ENCODE peak calls at places on chromosome 3, in five cellular contexts. One of them, this sample, is unnamed. For H3K36me3, the result is how much of the 10 kb centered on the place peaks cover.

GRCh38 chr3:124741027-124741426 is 10.8 kb downstream of the UMPS start:
- DNase-seq in brain microvascular endothelial cell: no peak
- DNase-seq in left lung: no peak
- DNase-seq in pancreas: no peak
- DNase-seq in fibroblast of lung: peak
- DNase-seq in this sample: no peak

GRCh38 chr3:45034612-45035252 is 8.6 kb downstream of the CLEC3B start:
- DNase-seq in brain microvascular endothelial cell: no peak
- DNase-seq in left lung: peak
- DNase-seq in pancreas: no peak
- DNase-seq in fibroblast of lung: no peak
- DNase-seq in this sample: peak

GRCh38 chr3:156321934-156322333 is 201.6 kb downstream of the KCNAB1 start:
- DNase-seq in brain microvascular endothelial cell: no peak
- DNase-seq in left lung: no peak
- DNase-seq in pancreas: no peak
- DNase-seq in fibroblast of lung: no peak
- DNase-seq in this sample: no peak

GRCh38 chr3:57974796-57975388 is 33.3 kb upstream of the FLNB start:
- DNase-seq in brain microvascular endothelial cell: peak
- DNase-seq in left lung: no peak
- DNase-seq in pancreas: no peak
- DNase-seq in fibroblast of lung: peak
- DNase-seq in this sample: no peak

GRCh38 chr3:193593666-193594025 is 638 bp downstream of the OPA1 start:
- DNase-seq in brain microvascular endothelial cell: peak
- DNase-seq in left lung: no peak
- DNase-seq in pancreas: no peak
- DNase-seq in fibroblast of lung: peak
- DNase-seq in this sample: no peak

GRCh38 chr3:171192176-171192854 is 165.8 kb upstream of the SLC2A2 start:
- DNase-seq in brain microvascular endothelial cell: peak
- DNase-seq in left lung: no peak
- DNase-seq in pancreas: no peak
- DNase-seq in fibroblast of lung: peak
- DNase-seq in this sample: no peak

GRCh38 chr3:103950676-103951075 is 1416.0 kb upstream of the ALCAM start:
- DNase-seq in brain microvascular endothelial cell: no peak
- DNase-seq in left lung: no peak
- DNase-seq in pancreas: no peak
- DNase-seq in fibroblast of lung: no peak
- DNase-seq in this sample: no peak

GRCh38 chr3:136350132-136350531 is 100.0 kb downstream of the PCCB start:
- DNase-seq in brain microvascular endothelial cell: peak
- DNase-seq in left lung: no peak
- DNase-seq in pancreas: no peak
- DNase-seq in fibroblast of lung: peak
- DNase-seq in this sample: no peak

GRCh38 chr3:173553635-173554280 is 156.2 kb downstream of the NLGN1 start:
- DNase-seq in brain microvascular endothelial cell: peak
- DNase-seq in left lung: no peak
- DNase-seq in pancreas: no peak
- DNase-seq in fibroblast of lung: peak
- DNase-seq in this sample: no peak

GRCh38 chr3:174243194-174243593 is 615.9 kb upstream of the NAALADL2 start:
- DNase-seq in brain microvascular endothelial cell: peak
- DNase-seq in left lung: no peak
- DNase-seq in pancreas: no peak
- DNase-seq in fibroblast of lung: peak
- DNase-seq in this sample: no peak

GRCh38 chr3:8446845-8447244 is 54.8 kb upstream of the LMCD1 start:
- DNase-seq in brain microvascular endothelial cell: no peak
- DNase-seq in left lung: no peak
- DNase-seq in pancreas: no peak
- DNase-seq in fibroblast of lung: no peak
- DNase-seq in this sample: no peak

GRCh38 chr3:167497903-167498302 is 24.1 kb upstream of the SERPINI2 start:
- DNase-seq in brain microvascular endothelial cell: no peak
- DNase-seq in left lung: peak
- DNase-seq in pancreas: no peak
- DNase-seq in fibroblast of lung: no peak
- DNase-seq in this sample: no peak

GRCh38 chr3:119420196-119420595 is 43.2 kb downstream of the TMEM39A start:
- DNase-seq in brain microvascular endothelial cell: no peak
- DNase-seq in left lung: no peak
- DNase-seq in pancreas: no peak
- DNase-seq in fibroblast of lung: no peak
- DNase-seq in this sample: no peak

GRCh38 chr3:171790574-171790897 is 19.7 kb downstream of the PLD1 start:
- DNase-seq in brain microvascular endothelial cell: no peak
- DNase-seq in left lung: no peak
- DNase-seq in pancreas: no peak
- DNase-seq in fibroblast of lung: no peak
- DNase-seq in this sample: no peak

GRCh38 chr3:150286390-150287147 is 121.5 kb upstream of the TSC22D2 start:
- DNase-seq in brain microvascular endothelial cell: no peak
- DNase-seq in left lung: no peak
- DNase-seq in pancreas: no peak
- DNase-seq in fibroblast of lung: peak
- DNase-seq in this sample: no peak

DNA sequence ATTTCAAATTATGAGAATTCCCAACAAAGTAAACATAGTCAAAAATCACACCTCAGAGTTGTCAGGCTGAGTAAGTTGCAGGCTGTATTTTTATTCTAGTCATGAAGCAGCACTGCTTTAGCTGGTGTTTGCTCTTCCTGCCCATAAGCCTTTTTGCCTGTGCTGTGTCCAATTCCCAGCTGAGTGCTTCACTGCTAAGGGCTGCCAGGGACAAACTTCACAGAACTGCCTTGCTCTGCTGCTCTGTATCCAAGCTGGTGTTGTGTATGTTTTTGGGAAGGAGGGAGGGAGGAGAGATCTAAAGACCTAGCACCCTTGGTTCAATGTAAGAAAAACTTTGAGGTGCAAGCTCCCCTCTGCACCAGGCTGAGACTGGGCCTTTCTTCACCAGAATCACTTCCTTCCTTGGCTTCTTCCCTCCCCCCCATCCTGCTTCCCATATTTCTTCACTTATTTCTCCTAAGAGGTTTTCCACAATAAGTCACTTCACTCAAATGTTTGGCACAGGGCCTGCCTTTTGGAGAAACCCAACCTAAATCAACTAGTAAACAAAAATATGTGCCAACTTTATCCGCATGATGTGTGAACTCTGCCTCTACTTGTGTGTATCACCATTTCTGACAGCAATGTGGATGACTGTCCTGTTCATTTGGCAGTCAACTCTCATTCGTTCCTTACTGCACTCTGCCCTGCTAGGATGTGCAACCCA is 156.1 kb downstream of the TBL1XR1 start:
- DNase-seq in brain microvascular endothelial cell: no peak
- DNase-seq in left lung: no peak
- DNase-seq in pancreas: no peak
- DNase-seq in fibroblast of lung: peak
- DNase-seq in this sample: no peak
- H3K36me3 ChIP-seq in brain microvascular endothelial cell: under half
- H3K36me3 ChIP-seq in left lung: half or more
- H3K36me3 ChIP-seq in pancreas: under half
- H3K36me3 ChIP-seq in fibroblast of lung: under half
- H3K36me3 ChIP-seq in this sample: under half

GRCh38 chr3:48679416-48680380 is 6.0 kb downstream of the NCKIPSD start:
- DNase-seq in brain microvascular endothelial cell: no peak
- DNase-seq in left lung: no peak
- DNase-seq in pancreas: no peak
- DNase-seq in fibroblast of lung: no peak
- DNase-seq in this sample: peak
- H3K36me3 ChIP-seq in brain microvascular endothelial cell: under half
- H3K36me3 ChIP-seq in left lung: half or more
- H3K36me3 ChIP-seq in pancreas: under half
- H3K36me3 ChIP-seq in fibroblast of lung: under half
- H3K36me3 ChIP-seq in this sample: under half

GRCh38 chr3:129559565-129560079 is 16.6 kb downstream of the H1-8 start:
- DNase-seq in brain microvascular endothelial cell: no peak
- DNase-seq in left lung: peak
- DNase-seq in pancreas: no peak
- DNase-seq in fibroblast of lung: no peak
- DNase-seq in this sample: no peak

GRCh38 chr3:129558076-129558771 is 15.2 kb downstream of the H1-8 start:
- DNase-seq in brain microvascular endothelial cell: no peak
- DNase-seq in left lung: peak
- DNase-seq in pancreas: no peak
- DNase-seq in fibroblast of lung: peak
- DNase-seq in this sample: no peak

GRCh38 chr3:129557737-129558037 is 14.7 kb downstream of the H1-8 start:
- DNase-seq in brain microvascular endothelial cell: no peak
- DNase-seq in left lung: peak
- DNase-seq in pancreas: no peak
- DNase-seq in fibroblast of lung: no peak
- DNase-seq in this sample: no peak

GRCh38 chr3:129560269-129560787 is 17.4 kb downstream of the H1-8 start:
- DNase-seq in brain microvascular endothelial cell: no peak
- DNase-seq in left lung: peak
- DNase-seq in pancreas: no peak
- DNase-seq in fibroblast of lung: peak
- DNase-seq in this sample: peak

GRCh38 chr3:129558772-129559564 is 16.0 kb downstream of the H1-8 start:
- DNase-seq in brain microvascular endothelial cell: no peak
- DNase-seq in left lung: peak
- DNase-seq in pancreas: no peak
- DNase-seq in fibroblast of lung: peak
- DNase-seq in this sample: no peak
- H3K36me3 ChIP-seq in brain microvascular endothelial cell: under half
- H3K36me3 ChIP-seq in left lung: half or more
- H3K36me3 ChIP-seq in pancreas: under half
- H3K36me3 ChIP-seq in fibroblast of lung: under half
- H3K36me3 ChIP-seq in this sample: under half

GRCh38 chr3:122488262-122488973 is 26.3 kb downstream of the KPNA1 start:
- DNase-seq in brain microvascular endothelial cell: no peak
- DNase-seq in left lung: no peak
- DNase-seq in pancreas: no peak
- DNase-seq in fibroblast of lung: no peak
- DNase-seq in this sample: no peak

GRCh38 chr3:122497425-122497824 is 17.3 kb downstream of the KPNA1 start:
- DNase-seq in brain microvascular endothelial cell: peak
- DNase-seq in left lung: no peak
- DNase-seq in pancreas: no peak
- DNase-seq in fibroblast of lung: peak
- DNase-seq in this sample: no peak

GRCh38 chr3:122496529-122496928 is 18.2 kb downstream of the KPNA1 start:
- DNase-seq in brain microvascular endothelial cell: no peak
- DNase-seq in left lung: no peak
- DNase-seq in pancreas: no peak
- DNase-seq in fibroblast of lung: no peak
- DNase-seq in this sample: no peak

GRCh38 chr3:122498152-122498551 is 16.6 kb downstream of the KPNA1 start:
- DNase-seq in brain microvascular endothelial cell: no peak
- DNase-seq in left lung: no peak
- DNase-seq in pancreas: no peak
- DNase-seq in fibroblast of lung: no peak
- DNase-seq in this sample: no peak

GRCh38 chr3:122493296-122493695 is 21.4 kb downstream of the KPNA1 start:
- DNase-seq in brain microvascular endothelial cell: peak
- DNase-seq in left lung: no peak
- DNase-seq in pancreas: no peak
- DNase-seq in fibroblast of lung: peak
- DNase-seq in this sample: no peak
- H3K36me3 ChIP-seq in brain microvascular endothelial cell: under half
- H3K36me3 ChIP-seq in left lung: under half
- H3K36me3 ChIP-seq in pancreas: under half
- H3K36me3 ChIP-seq in fibroblast of lung: under half
- H3K36me3 ChIP-seq in this sample: under half

GRCh38 chr3:187931111-187931510 is 185.8 kb upstream of the BCL6 start:
- DNase-seq in brain microvascular endothelial cell: no peak
- DNase-seq in left lung: no peak
- DNase-seq in pancreas: no peak
- DNase-seq in fibroblast of lung: peak
- DNase-seq in this sample: no peak
- H3K36me3 ChIP-seq in brain microvascular endothelial cell: under half
- H3K36me3 ChIP-seq in left lung: under half
- H3K36me3 ChIP-seq in pancreas: under half
- H3K36me3 ChIP-seq in fibroblast of lung: under half
- H3K36me3 ChIP-seq in this sample: under half

DNA sequence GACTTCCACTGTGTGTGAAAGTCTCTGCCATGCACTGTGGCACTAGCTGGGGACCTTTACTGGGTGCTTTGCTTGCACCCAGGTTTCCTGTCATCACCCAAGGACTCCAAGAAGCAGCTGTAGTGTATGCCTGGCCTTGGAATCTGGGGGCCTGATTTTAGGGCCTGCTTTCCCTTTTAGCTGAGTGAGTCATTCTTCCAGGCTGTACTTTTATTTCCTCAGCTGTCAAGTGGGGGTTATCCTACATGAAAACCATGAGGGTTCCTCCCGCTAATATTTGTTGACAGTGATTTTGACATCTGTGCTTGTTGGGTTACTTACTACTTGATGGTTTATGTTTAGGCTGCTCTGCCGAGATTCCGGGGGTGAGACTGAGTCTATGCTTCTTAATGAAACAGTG is 18.5 kb downstream of the GORASP1 start:
- DNase-seq in brain microvascular endothelial cell: peak
- DNase-seq in left lung: no peak
- DNase-seq in pancreas: no peak
- DNase-seq in fibroblast of lung: peak
- DNase-seq in this sample: no peak
- H3K36me3 ChIP-seq in brain microvascular endothelial cell: under half
- H3K36me3 ChIP-seq in left lung: half or more
- H3K36me3 ChIP-seq in pancreas: under half
- H3K36me3 ChIP-seq in fibroblast of lung: under half
- H3K36me3 ChIP-seq in this sample: under half

GRCh38 chr3:63970596-63971468 is 52.5 kb downstream of the PSMD6 start:
- DNase-seq in brain microvascular endothelial cell: no peak
- DNase-seq in left lung: no peak
- DNase-seq in pancreas: no peak
- DNase-seq in fibroblast of lung: peak
- DNase-seq in this sample: no peak
- H3K36me3 ChIP-seq in brain microvascular endothelial cell: under half
- H3K36me3 ChIP-seq in left lung: under half
- H3K36me3 ChIP-seq in pancreas: under half
- H3K36me3 ChIP-seq in fibroblast of lung: under half
- H3K36me3 ChIP-seq in this sample: under half

This sample was measured in aorta.